ENCODE peak calls at places on chromosomes 7 and 10, in nine cellular contexts. S, V, H, K, E, A, W, J and Z are unnamed samples.

GRCh38 chr10:89646833-89647570 is 2.0 kb upstream of the PANK1 start:
- DNase-seq in S (no peak), V (no peak), H (no peak), K (no peak), E (no peak), A (no peak), W (no peak), J (no peak), Z (peak; percentile 49)

GRCh38 chr10:74293686-74294365 is 142.8 kb downstream of the ADK start:
- DNase-seq in S (no peak), V (no peak), H (no peak), K (peak; percentile 70), E (peak; percentile 42), A (peak; percentile 35), W (no peak), J (peak; percentile 61), Z (no peak)

GRCh38 chr10:92011560-92012214 is 88.1 kb downstream of the BTAF1 start:
- DNase-seq in S (no peak), V (no peak), H (no peak), K (no peak), E (peak; percentile 26), A (peak; percentile 72), W (no peak), J (peak; percentile 4), Z (no peak)

GRCh38 chr10:77667426-77668324 is 30.1 kb upstream of the KCNMA1 start:
- DNase-seq in S (no peak), V (no peak), H (no peak), K (peak; percentile 46), E (no peak), A (no peak), W (no peak), J (no peak), Z (peak; percentile 63)

GRCh38 chr10:88853155-88853554 is 1.5 kb upstream of the ANKRD22 start:
- DNase-seq in S (no peak), V (no peak), H (no peak), K (no peak), E (no peak), A (no peak), W (no peak), J (no peak), Z (no peak)

GRCh38 chr7:151795168-151795754 is 81.7 kb downstream of the PRKAG2 start:
- DNase-seq in S (peak; percentile 78), V (no peak), H (peak; percentile 64), K (no peak), E (no peak), A (no peak), W (peak; percentile 83), J (no peak), Z (no peak)

GRCh38 chr7:100685049-100685605 is 8.9 kb downstream of the GIGYF1 start:
- DNase-seq in S (no peak), V (no peak), H (peak; percentile 61), K (no peak), E (no peak), A (no peak), W (no peak), J (no peak), Z (no peak)

GRCh38 chr10:33612116-33612515 is 277.6 kb upstream of the NRP1 start:
- DNase-seq in S (no peak), V (no peak), H (no peak), K (no peak), E (peak; percentile 5), A (no peak), W (no peak), J (no peak), Z (no peak)

GRCh38 chr10:27742195-27742925 is 3.3 kb downstream of the MKX start:
- DNase-seq in S (peak; percentile 92), V (peak; percentile 93), H (peak; percentile 94), K (peak; percentile 51), E (peak; percentile 83), A (peak; percentile 88), W (peak; percentile 82), J (peak; percentile 61), Z (no peak)

GRCh38 chr7:33872870-33873269 is 32.5 kb upstream of the BMPER start:
- DNase-seq in S (no peak), V (no peak), H (no peak), K (no peak), E (no peak), A (no peak), W (no peak), J (no peak), Z (no peak)

GRCh38 chr7:117711556-117711955 is 161.7 kb downstream of the CTTNBP2 start:
- DNase-seq in S (no peak), V (no peak), H (no peak), K (no peak), E (no peak), A (no peak), W (no peak), J (no peak), Z (no peak)

GRCh38 chr7:123184271-123184670 is 15.5 kb downstream of the SLC13A1 start:
- DNase-seq in S (no peak), V (no peak), H (no peak), K (no peak), E (no peak), A (no peak), W (no peak), J (no peak), Z (no peak)

GRCh38 chr7:17640730-17641377 is 299.4 kb downstream of the SNX13 start:
- DNase-seq in S (no peak), V (peak; percentile 36), H (no peak), K (peak; percentile 9), E (no peak), A (peak; percentile 59), W (peak; percentile 18), J (no peak), Z (peak; percentile 67)

GRCh38 chr10:27454837-27455236 is 49.3 kb upstream of the RAB18 start:
- DNase-seq in S (no peak), V (no peak), H (no peak), K (no peak), E (no peak), A (no peak), W (no peak), J (no peak), Z (no peak)

GRCh38 chr7:69318794-69319193 is 279.5 kb upstream of the AUTS2 start:
- DNase-seq in S (no peak), V (peak; percentile 46), H (no peak), K (peak; percentile 32), E (no peak), A (no peak), W (no peak), J (no peak), Z (no peak)

GRCh38 chr7:16758634-16759602 is 5.4 kb downstream of the TSPAN13 start:
- DNase-seq in S (no peak), V (no peak), H (no peak), K (no peak), E (no peak), A (no peak), W (no peak), J (no peak), Z (no peak)

GRCh38 chr7:121393005-121393366 is 3.1 kb downstream of the FAM3C start:
- DNase-seq in S (no peak), V (no peak), H (no peak), K (no peak), E (no peak), A (no peak), W (no peak), J (no peak), Z (no peak)

GRCh38 chr7:155804897-155805825 is 7.1 kb downstream of the SHH start:
- DNase-seq in S (peak; percentile 77), V (peak; percentile 85), H (peak; percentile 84), K (no peak), E (peak; percentile 69), A (peak; percentile 84), W (peak; percentile 77), J (no peak), Z (no peak)

GRCh38 chr10:103727546-103727963 is 127.8 kb downstream of the SH3PXD2A start:
- DNase-seq in S (no peak), V (peak; percentile 60), H (peak; percentile 55), K (no peak), E (no peak), A (no peak), W (no peak), J (no peak), Z (no peak)

GRCh38 chr10:62052276-62052675 is 150.8 kb downstream of the ARID5B start:
- DNase-seq in S (no peak), V (no peak), H (no peak), K (no peak), E (no peak), A (no peak), W (no peak), J (no peak), Z (no peak)

GRCh38 chr10:125091891-125092290 is 68.5 kb downstream of the CTBP2 start:
- DNase-seq in S (no peak), V (no peak), H (no peak), K (no peak), E (no peak), A (no peak), W (no peak), J (no peak), Z (no peak)